ENCODE peak calls at places on chromosomes 3 and 15, in eight cellular contexts. T, M, R, Y, F, J, N and S are unnamed samples.

GRCh38 chr3:116246406-116246805 is 198.9 kb downstream of the LSAMP start:
- DNase-seq in T (no peak), M (no peak), R (no peak), Y (no peak), F (no peak), J (no peak), N (no peak), S (no peak)

GRCh38 chr15:98755138-98755537 is 106.8 kb downstream of the IGF1R start:
- DNase-seq in T (no peak), M (no peak), R (peak), Y (no peak), F (no peak), J (no peak), N (peak), S (no peak)

GRCh38 chr3:97269202-97269601 is 454.8 kb downstream of the EPHA6 start:
- DNase-seq in T (no peak), M (no peak), R (no peak), Y (no peak), F (no peak), J (no peak), N (no peak), S (no peak)

GRCh38 chr15:52751522-52751921 is 38.6 kb downstream of the ONECUT1 start:
- DNase-seq in T (no peak), M (no peak), R (no peak), Y (no peak), F (no peak), J (no peak), N (no peak), S (no peak)

GRCh38 chr3:126607214-126607908 is 47.6 kb downstream of the TXNRD3 start:
- DNase-seq in T (no peak), M (no peak), R (no peak), Y (no peak), F (no peak), J (peak), N (peak), S (peak)

GRCh38 chr3:170475091-170475705 is 56.5 kb downstream of the CLDN11 start:
- DNase-seq in T (no peak), M (no peak), R (no peak), Y (no peak), F (no peak), J (no peak), N (no peak), S (no peak)

GRCh38 chr15:29805708-29806104 is 16.6 kb downstream of the TJP1 start:
- DNase-seq in T (no peak), M (no peak), R (no peak), Y (no peak), F (no peak), J (no peak), N (no peak), S (no peak)

GRCh38 chr15:89489376-89489775 is 7.0 kb downstream of the RHCG start:
- DNase-seq in T (no peak), M (no peak), R (no peak), Y (no peak), F (no peak), J (no peak), N (no peak), S (no peak)

GRCh38 chr3:183378951-183379350 is 49.5 kb downstream of the MCF2L2 start:
- DNase-seq in T (no peak), M (no peak), R (no peak), Y (no peak), F (no peak), J (no peak), N (no peak), S (no peak)

GRCh38 chr3:45480218-45480617 is 91.8 kb downstream of the LARS2 start:
- DNase-seq in T (no peak), M (no peak), R (peak), Y (no peak), F (no peak), J (no peak), N (no peak), S (no peak)

GRCh38 chr3:125437631-125438435 is 62.7 kb upstream of the ZNF148 start:
- DNase-seq in T (no peak), M (peak), R (peak), Y (peak), F (peak), J (peak), N (peak), S (peak)

GRCh38 chr3:67529337-67529736 is 125.1 kb downstream of the SUCLG2 start:
- DNase-seq in T (no peak), M (no peak), R (no peak), Y (no peak), F (no peak), J (no peak), N (no peak), S (no peak)

GRCh38 chr3:183274609-183275008 is 21.6 kb downstream of the B3GNT5 start:
- DNase-seq in T (no peak), M (no peak), R (no peak), Y (no peak), F (no peak), J (no peak), N (peak), S (peak)

GRCh38 chr3:143171141-143171651 is 51.6 kb downstream of the CHST2 start:
- DNase-seq in T (no peak), M (no peak), R (no peak), Y (no peak), F (peak), J (no peak), N (peak), S (peak)

GRCh38 chr15:31016446-31016915 is 25.1 kb upstream of the MTMR10 start:
- DNase-seq in T (no peak), M (no peak), R (no peak), Y (no peak), F (no peak), J (no peak), N (peak), S (peak)

GRCh38 chr3:43405888-43406636 is 119.7 kb downstream of the SNRK start:
- DNase-seq in T (no peak), M (peak), R (no peak), Y (no peak), F (no peak), J (no peak), N (no peak), S (peak)

GRCh38 chr3:28575100-28575747 is 226.6 kb upstream of the AZI2 start:
- DNase-seq in T (no peak), M (peak), R (peak), Y (no peak), F (no peak), J (no peak), N (no peak), S (no peak)

GRCh38 chr15:22868495-22868894 is 30.0 kb downstream of the NIPA2 start:
- DNase-seq in T (no peak), M (no peak), R (no peak), Y (no peak), F (no peak), J (no peak), N (no peak), S (peak)

GRCh38 chr15:77025941-77026411 is 31.1 kb downstream of the PSTPIP1 start:
- DNase-seq in T (no peak), M (no peak), R (peak), Y (no peak), F (no peak), J (no peak), N (no peak), S (no peak)

GRCh38 chr3:130644600-130645232 is 101.9 kb downstream of the PIK3R4 start:
- DNase-seq in T (no peak), M (no peak), R (no peak), Y (no peak), F (no peak), J (no peak), N (peak), S (peak)